ENCODE peak calls at places on chromosome 12, in nine cellular contexts. Q is PC-9, W is spleen, Y is neural progenitor cell, I is GM23248, O is cardiac muscle cell, G is kidney, R is fibroblast of lung, K is tibial artery. T is an unnamed sample.

GRCh38 chr12:50536831-50537537 is 32.2 kb downstream of the DIP2B start:
- DNase-seq in W (no peak), Y (no peak), I (no peak), O (no peak), Q (peak; percentile 67), K (no peak), G (no peak), R (no peak), T (no peak)

GRCh38 chr12:47078733-47079364 is 572 bp upstream of the PCED1B start:
- DNase-seq in W (peak; percentile 84), R (no peak), Y (peak; percentile 34), Q (peak; percentile 44), G (peak; percentile 69), K (no peak), I (peak; percentile 65), O (peak; percentile 35), T (no peak)

GRCh38 chr12:19643635-19644034 is 204.3 kb downstream of the AEBP2 start:
- DNase-seq in I (peak; percentile 71), R (peak; percentile 76), G (no peak), Q (no peak), W (no peak), Y (peak; percentile 87), K (no peak), O (peak; percentile 77), T (peak; percentile 37)

GRCh38 chr12:24109381-24110039 is 160.0 kb upstream of the SOX5 start:
- DNase-seq in Y (peak; percentile 47), R (peak; percentile 44), Q (no peak), W (no peak), O (peak; percentile 25), G (no peak), I (peak; percentile 24), K (no peak), T (no peak)

GRCh38 chr12:1836854-1837411 is 16.6 kb downstream of the LRTM2 start:
- DNase-seq in R (no peak), O (no peak), I (no peak), Q (peak; percentile 57), K (no peak), W (peak; percentile 66), G (peak; percentile 77), Y (peak; percentile 61), T (no peak)

GRCh38 chr12:57190037-57190436 is 26.6 kb upstream of the NXPH4 start:
- DNase-seq in Q (no peak), O (peak; percentile 55), W (no peak), Y (no peak), G (no peak), K (no peak), I (peak; percentile 55), R (no peak), T (no peak)

GRCh38 chr12:6264402-6265037 is 46.0 kb upstream of the PLEKHG6 start:
- DNase-seq in Y (no peak), Q (no peak), W (peak; percentile 23), R (no peak), I (no peak), G (peak; percentile 91), K (no peak), O (no peak), T (no peak)

GRCh38 chr12:131693149-131693548 is 17.7 kb upstream of the SFSWAP start:
- DNase-seq in Q (no peak), K (no peak), I (no peak), Y (no peak), O (no peak), G (no peak), W (no peak), R (no peak), T (no peak)

GRCh38 chr12:65656904-65657351 is 167.4 kb upstream of the HMGA2 start:
- DNase-seq in Q (peak; percentile 92), O (peak; percentile 82), W (no peak), K (no peak), Y (no peak), I (peak; percentile 96), R (peak; percentile 94), G (no peak), T (peak; percentile 97)

GRCh38 chr12:32754101-32754500 is 1.6 kb downstream of the YARS2 start:
- DNase-seq in G (no peak), K (no peak), O (peak; percentile 12), W (no peak), Y (no peak), Q (no peak), R (peak; percentile 5), I (peak; percentile 21), T (no peak)

GRCh38 chr12:32755051-32755653 is 545 bp downstream of the YARS2 start:
- DNase-seq in I (peak; percentile 89), O (peak; percentile 73), W (peak; percentile 92), R (peak; percentile 77), K (peak; percentile 52), Q (peak; percentile 91), Y (peak; percentile 85), G (peak; percentile 90), T (peak; percentile 66)

GRCh38 chr12:32756476-32757158 is 920 bp upstream of the YARS2 start:
- DNase-seq in O (no peak), R (peak; percentile 8), W (peak; percentile 69), G (no peak), Y (peak; percentile 40), Q (no peak), I (no peak), K (no peak), T (no peak)

GRCh38 chr12:32755654-32756475 is at the start of gene YARS2:
- DNase-seq in K (peak; percentile 96), Y (peak; percentile 97), R (peak; percentile 99), Q (peak; percentile 92), O (peak; percentile 99), I (peak; percentile 99), W (peak; percentile 95), G (peak; percentile 96), T (peak; percentile 98)

DNA sequence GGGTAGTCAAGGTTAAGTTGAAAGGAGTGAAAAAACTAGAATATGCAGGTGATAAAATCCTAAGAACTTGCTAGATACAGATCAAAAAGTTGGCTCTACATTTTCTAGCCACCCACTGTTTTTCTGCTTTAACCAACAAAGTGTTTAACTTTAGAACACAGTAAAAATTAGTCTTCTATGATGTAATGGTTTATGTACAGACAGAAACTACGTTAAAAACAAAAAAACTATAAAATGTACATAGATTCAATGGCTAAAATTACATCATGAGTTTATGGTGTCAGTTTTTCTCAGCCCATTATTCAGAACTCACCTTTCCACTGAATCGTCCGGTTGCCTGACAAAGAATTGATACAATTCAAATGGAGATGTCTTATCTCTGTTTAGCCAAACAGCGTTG is 2.1 kb downstream of the YARS2 start:
- DNase-seq in K (no peak), G (no peak), R (no peak), O (no peak), W (no peak), Y (no peak), I (no peak), Q (no peak), T (no peak)
- H3K36me3 ChIP-seq in K (peaks cover 38% of the 10 kb centered on the region), G (peaks cover 17% of the 10 kb centered on the region), R (peaks cover 5% of the 10 kb centered on the region), O (peaks cover 29% of the 10 kb centered on the region), W (peaks cover 7% of the 10 kb centered on the region), Y (peaks cover 16% of the 10 kb centered on the region), I (peaks cover 36% of the 10 kb centered on the region), Q (peaks cover 47% of the 10 kb centered on the region), T (peaks cover 34% of the 10 kb centered on the region)

DNA sequence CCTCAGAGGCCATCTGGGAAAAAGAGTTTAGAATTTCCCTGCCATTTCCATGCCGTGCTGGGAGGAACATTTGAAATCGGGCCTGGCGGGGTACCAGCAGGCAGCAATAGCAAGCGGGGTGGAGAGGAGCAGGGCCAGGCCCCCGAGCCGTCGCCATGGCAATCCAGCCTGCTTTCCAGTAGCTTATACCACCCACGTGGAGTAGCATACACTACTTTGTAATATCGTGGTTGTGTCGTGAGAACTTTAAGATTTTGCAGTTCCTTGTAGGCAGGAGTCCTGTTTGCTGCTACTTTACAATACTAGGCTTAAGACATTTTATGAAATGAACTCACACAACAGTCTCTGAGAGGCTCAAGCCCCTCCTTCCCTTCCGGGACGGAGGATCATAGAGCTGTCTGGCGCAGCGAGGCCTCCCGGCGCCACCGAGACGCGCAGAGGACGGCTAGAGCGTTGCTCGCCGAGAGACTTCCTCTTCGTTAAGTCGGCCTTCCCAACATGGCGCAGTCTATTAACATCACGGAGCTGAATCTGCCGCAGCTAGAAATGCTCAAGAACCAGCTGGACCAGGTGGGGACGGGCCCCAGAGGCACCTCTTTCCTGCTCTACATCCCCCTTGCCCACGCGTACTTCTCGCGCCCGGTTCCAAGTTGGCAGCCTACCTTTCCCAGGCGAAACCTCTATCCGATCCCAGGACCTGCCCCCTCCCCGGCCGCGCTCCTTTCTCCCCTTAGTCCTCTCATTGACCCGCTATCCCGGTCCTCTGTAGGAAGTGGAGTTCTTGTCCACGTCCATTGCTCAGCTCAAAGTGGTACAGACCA is at the start of gene PFDN5:
- DNase-seq in R (peak; percentile 94), I (peak; percentile 97), W (peak; percentile 99), Y (peak; percentile 92), G (peak; percentile 95), Q (peak; percentile 71), O (peak; percentile 96), K (peak; percentile 89), T (peak; percentile 89)
- H3K36me3 ChIP-seq in R (peaks cover 10% of the 10 kb centered on the region), I (peaks cover 4% of the 10 kb centered on the region), W (no peaks in the 10 kb centered on the region), Y (no peaks in the 10 kb centered on the region), G (peaks cover 4% of the 10 kb centered on the region), Q (peaks cover 13% of the 10 kb centered on the region), O (peaks cover 8% of the 10 kb centered on the region), K (peaks cover 9% of the 10 kb centered on the region), T (peaks cover 3% of the 10 kb centered on the region)

GRCh38 chr12:68837215-68837614 is 29.2 kb downstream of the MDM2 start:
- DNase-seq in K (no peak), Q (no peak), W (no peak), Y (no peak), O (no peak), G (no peak), I (no peak), R (no peak), T (no peak)
- H3K36me3 ChIP-seq in K (peaks cover 74% of the 10 kb centered on the region), Q (peaks cover 42% of the 10 kb centered on the region), W (peaks cover 6% of the 10 kb centered on the region), Y (peaks cover 30% of the 10 kb centered on the region), O (peaks cover 53% of the 10 kb centered on the region), G (peaks cover 31% of the 10 kb centered on the region), I (peaks cover 90% of the 10 kb centered on the region), R (peaks cover 23% of the 10 kb centered on the region), T (peaks cover 83% of the 10 kb centered on the region)

DNA sequence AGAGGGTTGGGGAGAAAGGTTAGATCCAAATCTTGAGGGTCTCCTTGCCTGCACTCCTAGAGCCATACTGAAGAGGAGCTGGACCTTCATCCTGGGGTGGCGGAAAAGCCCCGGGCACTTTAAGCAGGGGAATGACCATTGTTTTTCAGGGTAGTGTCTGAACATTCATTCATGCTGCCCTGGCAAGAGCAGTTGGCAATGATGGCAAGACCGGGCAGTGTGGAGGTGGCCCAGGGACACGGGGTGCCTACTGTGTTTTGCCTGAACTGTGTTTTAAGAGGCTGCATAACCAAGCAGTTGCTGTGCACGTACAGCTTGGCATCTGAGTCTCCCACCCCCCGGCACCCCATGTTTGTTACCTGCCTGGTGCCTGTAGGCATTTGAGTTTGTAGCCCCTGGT is 14.7 kb downstream of the TPCN1 start:
- DNase-seq in W (peak; percentile 50), R (no peak), K (no peak), Q (no peak), I (no peak), O (no peak), Y (no peak), G (peak; percentile 52), T (no peak)
- H3K36me3 ChIP-seq in W (no peaks in the 10 kb centered on the region), R (peaks cover 8% of the 10 kb centered on the region), K (peaks cover 27% of the 10 kb centered on the region), Q (peaks cover 21% of the 10 kb centered on the region), I (no peaks in the 10 kb centered on the region), O (no peaks in the 10 kb centered on the region), Y (no peaks in the 10 kb centered on the region), G (peaks cover 46% of the 10 kb centered on the region), T (peaks cover 25% of the 10 kb centered on the region)

GRCh38 chr12:123319273-123319672 is 45.4 kb downstream of the SBNO1 start:
- DNase-seq in G (no peak), K (no peak), Q (no peak), Y (no peak), O (no peak), R (no peak), I (no peak), W (no peak), T (no peak)
- H3K36me3 ChIP-seq in G (peaks cover 65% of the 10 kb centered on the region), K (peaks cover 90% of the 10 kb centered on the region), Q (peaks cover 26% of the 10 kb centered on the region), Y (peaks cover 51% of the 10 kb centered on the region), O (peaks cover 75% of the 10 kb centered on the region), R (peaks cover 10% of the 10 kb centered on the region), I (peaks cover 82% of the 10 kb centered on the region), W (no peaks in the 10 kb centered on the region), T (peaks cover 82% of the 10 kb centered on the region)

T was measured in brain microvascular endothelial cell.